ENCODE peak calls at places on chromosomes 11 and 22, in five cellular contexts. H is adrenal gland; C is CD8-positive, alpha-beta memory T cell; V is fibroblast of lung; O is tibial nerve. S is an unnamed sample.

GRCh38 chr22:43783777-43784176 is 28.3 kb downstream of the EFCAB6 start:
- DNase-seq in H (no peak), C (no peak), V (no peak), O (no peak), S (no peak)

GRCh38 chr11:112965601-112966125 is 4.4 kb downstream of the NCAM1 start:
- DNase-seq in H (no peak), C (no peak), V (no peak), O (no peak), S (no peak)

GRCh38 chr11:94254214-94254613 is 50.2 kb upstream of the IZUMO1R start:
- DNase-seq in H (no peak), C (no peak), V (no peak), O (no peak), S (no peak)

GRCh38 chr11:26823963-26824362 is 102.1 kb upstream of the SLC5A12 start:
- DNase-seq in H (no peak), C (no peak), V (no peak), O (no peak), S (no peak)

GRCh38 chr22:31492151-31492550 is 2.5 kb upstream of the EIF4ENIF1 start:
- DNase-seq in H (no peak), C (no peak), V (no peak), O (no peak), S (no peak)

GRCh38 chr11:45761659-45762058 is 43.3 kb upstream of the SLC35C1 start:
- DNase-seq in H (no peak), C (no peak), V (no peak), O (no peak), S (no peak)

GRCh38 chr22:18104566-18104965 is 6.0 kb upstream of the TUBA8 start:
- DNase-seq in H (no peak), C (no peak), V (peak; percentile 11), O (no peak), S (no peak)

GRCh38 chr11:63804259-63804658 is 9.0 kb upstream of the SPINDOC start:
- DNase-seq in H (no peak), C (no peak), V (no peak), O (no peak), S (no peak)

GRCh38 chr11:72226701-72227100 is 2.1 kb downstream of the INPPL1 start:
- DNase-seq in H (no peak), C (no peak), V (no peak), O (no peak), S (no peak)

GRCh38 chr11:15776387-15776786 is 580.0 kb downstream of the SOX6 start:
- DNase-seq in H (no peak), C (no peak), V (no peak), O (no peak), S (no peak)

GRCh38 chr11:64180871-64181270 is 5.1 kb upstream of the STIP1 start:
- DNase-seq in H (no peak), C (no peak), V (no peak), O (no peak), S (no peak)

GRCh38 chr11:85627332-85627997 is at the start of gene DLG2:
- DNase-seq in H (peak; percentile 31), C (no peak), V (peak; percentile 52), O (no peak), S (no peak)

GRCh38 chr11:62013266-62014157 is 46.1 kb upstream of the FTH1 start:
- DNase-seq in H (peak; percentile 29), C (no peak), V (no peak), O (no peak), S (no peak)

GRCh38 chr11:123221074-123221473 is 26.0 kb upstream of the CLMP start:
- DNase-seq in H (no peak), C (no peak), V (peak; percentile 96), O (no peak), S (no peak)

GRCh38 chr11:44903035-44903434 is 47.6 kb downstream of the TP53I11 start:
- DNase-seq in H (no peak), C (no peak), V (no peak), O (no peak), S (no peak)

GRCh38 chr11:68053117-68053516 is 14.3 kb downstream of the TCIRG1 start:
- DNase-seq in H (no peak), C (no peak), V (no peak), O (no peak), S (no peak)
- H3K36me3 ChIP-seq in H (peaks cover 42% of the 10 kb centered on the region), C (peaks cover 4% of the 10 kb centered on the region), V (peaks cover 30% of the 10 kb centered on the region), O (peaks cover 73% of the 10 kb centered on the region), S (peaks cover 25% of the 10 kb centered on the region)

GRCh38 chr11:16827139-16827538 is 88.7 kb downstream of the C11orf58 start:
- DNase-seq in H (no peak), C (no peak), V (no peak), O (no peak), S (no peak)
- H3K4me3 ChIP-seq in H (no peak overlapping the region), C (no peak overlapping the region), V (no peak overlapping the region), O (no peak overlapping the region), S (no peak overlapping the region)

DNA sequence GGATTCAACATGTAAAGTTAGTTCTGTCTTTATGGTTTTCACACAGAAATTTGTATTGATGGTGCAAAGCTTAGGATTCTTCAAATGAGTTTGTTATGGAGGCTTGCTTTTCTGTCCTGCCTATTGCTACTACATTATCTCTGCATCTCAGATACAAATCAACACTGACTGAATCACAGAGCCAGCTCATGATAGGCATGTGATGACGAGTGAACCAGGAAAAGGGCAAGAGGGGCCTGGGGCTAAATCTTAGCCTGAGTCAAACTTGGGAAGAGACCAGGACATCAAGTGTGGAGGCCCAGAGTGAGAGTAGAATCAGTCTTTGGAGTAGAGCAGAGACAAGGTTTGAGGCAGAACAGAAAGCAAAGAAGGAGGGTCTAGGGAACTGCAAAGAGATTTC is 107.1 kb upstream of the CD44 start:
- DNase-seq in H (no peak), C (no peak), V (no peak), O (no peak), S (no peak)
- H3K9me3 ChIP-seq in H (no peaks in the 10 kb centered on the region), C (no peaks in the 10 kb centered on the region), V (no peaks in the 10 kb centered on the region), O (no peaks in the 10 kb centered on the region), S (no peaks in the 10 kb centered on the region)

GRCh38 chr22:36332623-36333331 is 55.0 kb downstream of the MYH9 start:
- DNase-seq in H (no peak), C (peak; percentile 68), V (no peak), O (no peak), S (no peak)
- H3K36me3 ChIP-seq in H (peaks cover 31% of the 10 kb centered on the region), C (peaks cover 40% of the 10 kb centered on the region), V (peaks cover 48% of the 10 kb centered on the region), O (peaks cover 32% of the 10 kb centered on the region), S (peaks cover 64% of the 10 kb centered on the region)

GRCh38 chr22:33385611-33386010 is 327.4 kb upstream of the SYN3 start:
- DNase-seq in H (no peak), C (no peak), V (no peak), O (no peak), S (no peak)

GRCh38 chr22:33382427-33382826 is 324.2 kb upstream of the SYN3 start:
- DNase-seq in H (no peak), C (no peak), V (no peak), O (no peak), S (no peak)

GRCh38 chr22:33389927-33390326 is 331.7 kb upstream of the SYN3 start:
- DNase-seq in H (no peak), C (no peak), V (peak; percentile 20), O (no peak), S (no peak)

GRCh38 chr22:33381531-33382406 is 323.6 kb upstream of the SYN3 start:
- DNase-seq in H (no peak), C (no peak), V (no peak), O (no peak), S (no peak)

DNA sequence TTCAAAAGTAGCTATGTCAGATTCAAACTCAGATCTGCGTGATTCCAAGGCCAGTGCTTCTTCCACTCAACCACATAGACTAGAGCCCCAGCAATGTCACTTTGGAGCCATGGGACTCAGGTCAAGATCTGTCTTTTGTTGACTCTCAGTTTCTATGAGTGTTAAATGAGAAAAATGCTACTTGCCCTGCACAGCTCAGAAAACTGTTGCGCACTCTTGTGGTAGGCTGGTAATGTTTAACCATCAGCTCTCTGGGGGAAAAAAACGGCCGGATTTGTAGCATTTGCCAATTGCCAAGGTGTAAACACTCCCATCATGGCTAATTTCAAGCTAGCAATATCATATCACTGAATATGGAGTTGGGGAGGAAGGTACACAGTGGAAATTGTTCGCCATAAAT is 328.1 kb upstream of the SYN3 start:
- DNase-seq in H (no peak), C (no peak), V (no peak), O (no peak), S (no peak)
- H3K4me3 ChIP-seq in H (no peak overlapping the region), C (no peak overlapping the region), V (no peak overlapping the region), O (no peak overlapping the region), S (no peak overlapping the region)

DNA sequence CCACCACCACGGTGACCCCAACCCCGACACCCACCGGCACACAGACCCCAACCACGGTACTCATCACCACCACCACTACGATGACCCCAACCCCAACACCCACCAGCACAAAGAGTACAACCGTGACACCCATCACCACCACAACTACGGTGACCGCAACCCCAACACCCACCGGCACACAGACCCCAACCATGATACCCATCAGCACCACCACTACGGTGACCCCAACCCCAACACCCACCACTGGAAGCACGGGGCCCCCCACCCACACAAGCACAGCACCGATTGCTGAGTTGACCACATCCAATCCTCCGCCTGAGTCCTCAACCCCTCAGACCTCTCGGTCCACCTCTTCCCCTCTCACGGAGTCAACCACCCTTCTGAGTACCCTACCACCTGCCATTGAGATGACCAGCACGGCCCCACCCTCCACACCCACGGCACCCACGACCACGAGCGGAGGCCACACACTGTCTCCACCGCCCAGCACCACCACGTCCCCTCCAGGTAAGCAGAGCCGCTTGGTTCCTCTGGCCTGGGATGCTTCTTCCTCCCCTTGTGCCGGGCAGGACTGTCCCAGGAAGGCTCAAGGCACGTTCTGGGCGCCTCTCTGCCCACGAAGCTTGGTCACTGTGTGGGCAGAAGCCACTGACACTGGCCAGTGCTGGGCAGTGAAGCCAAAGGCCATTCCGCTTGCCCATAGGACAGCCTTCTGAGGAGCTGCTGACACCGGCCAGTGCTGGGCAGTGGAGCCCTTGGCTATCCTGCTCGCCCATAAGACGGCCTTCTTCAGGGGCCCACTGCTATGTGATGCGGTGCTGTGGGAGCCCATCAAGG is 25.1 kb downstream of the MUC2 start:
- DNase-seq in H (no peak), C (no peak), V (no peak), O (no peak), S (no peak)
- H3K9me3 ChIP-seq in H (no peaks in the 10 kb centered on the region), C (no peaks in the 10 kb centered on the region), V (peaks cover 2% of the 10 kb centered on the region), O (no peaks in the 10 kb centered on the region), S (no peaks in the 10 kb centered on the region)

DNA sequence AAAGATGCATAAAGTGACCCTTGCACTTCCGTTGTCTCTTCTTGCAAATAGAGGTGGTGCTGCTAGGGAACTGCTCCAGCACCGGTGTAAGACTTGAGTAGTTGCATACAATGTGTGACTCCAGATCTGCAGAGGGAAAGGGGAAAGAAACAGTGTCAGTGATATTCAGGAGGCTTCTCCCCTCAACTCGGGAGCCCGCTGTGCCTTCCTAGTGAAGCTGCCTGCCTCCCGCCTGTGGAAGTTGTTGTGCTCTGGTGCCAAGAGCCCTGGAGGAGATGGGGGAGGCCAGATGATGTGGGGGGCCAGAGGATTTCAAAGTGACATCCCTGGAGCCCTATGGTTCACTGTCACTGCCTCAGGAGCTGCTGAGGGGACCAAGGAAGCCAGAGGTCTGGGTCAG is 30.4 kb downstream of the RELT start:
- DNase-seq in H (no peak), C (no peak), V (no peak), O (no peak), S (no peak)
- H3K36me3 ChIP-seq in H (peaks cover 28% of the 10 kb centered on the region), C (no peaks in the 10 kb centered on the region), V (peaks cover 6% of the 10 kb centered on the region), O (peaks cover 66% of the 10 kb centered on the region), S (peaks cover 2% of the 10 kb centered on the region)